ENCODE peak calls at places on chromosomes 6 and 20, in seven cellular contexts. One of them, this sample, is unnamed.

GRCh38 chr6:35213161-35213823 is 464 bp upstream of the SCUBE3 start:
- DNase-seq in heart left ventricle: no peak
- DNase-seq in tibial nerve: no peak
- DNase-seq in spleen: no peak
- DNase-seq in HCT116: no peak
- DNase-seq in GM23248: peak
- DNase-seq in right cardiac atrium: peak
- DNase-seq in this sample: no peak

GRCh38 chr6:67639161-67639560 is 995.9 kb upstream of the ADGRB3 start:
- DNase-seq in tibial nerve: no peak
- DNase-seq in heart left ventricle: no peak
- DNase-seq in spleen: no peak
- DNase-seq in GM23248: no peak
- DNase-seq in right cardiac atrium: no peak
- DNase-seq in HCT116: no peak
- DNase-seq in this sample: no peak

GRCh38 chr20:54431545-54431944 is 43.8 kb upstream of the DOK5 start:
- DNase-seq in tibial nerve: no peak
- DNase-seq in heart left ventricle: no peak
- DNase-seq in GM23248: peak
- DNase-seq in HCT116: no peak
- DNase-seq in right cardiac atrium: no peak
- DNase-seq in spleen: no peak
- DNase-seq in this sample: no peak

GRCh38 chr20:53961527-53961926 is 108.9 kb downstream of the BCAS1 start:
- DNase-seq in tibial nerve: no peak
- DNase-seq in right cardiac atrium: no peak
- DNase-seq in spleen: no peak
- DNase-seq in GM23248: no peak
- DNase-seq in HCT116: no peak
- DNase-seq in heart left ventricle: no peak
- DNase-seq in this sample: no peak

GRCh38 chr20:25283221-25283951 is 35.5 kb downstream of the PYGB start:
- DNase-seq in right cardiac atrium: peak
- DNase-seq in spleen: peak
- DNase-seq in heart left ventricle: peak
- DNase-seq in GM23248: no peak
- DNase-seq in tibial nerve: peak
- DNase-seq in HCT116: no peak
- DNase-seq in this sample: no peak

GRCh38 chr20:51183443-51183842 is 160.5 kb upstream of the KCNG1 start:
- DNase-seq in right cardiac atrium: no peak
- DNase-seq in HCT116: no peak
- DNase-seq in GM23248: no peak
- DNase-seq in spleen: no peak
- DNase-seq in tibial nerve: no peak
- DNase-seq in heart left ventricle: no peak
- DNase-seq in this sample: no peak

GRCh38 chr6:133286765-133287164 is 45.6 kb downstream of the EYA4 start:
- DNase-seq in tibial nerve: no peak
- DNase-seq in right cardiac atrium: no peak
- DNase-seq in GM23248: peak
- DNase-seq in spleen: no peak
- DNase-seq in heart left ventricle: no peak
- DNase-seq in HCT116: no peak
- DNase-seq in this sample: no peak

GRCh38 chr6:113672691-113673149 is 184.4 kb upstream of the MARCKS start:
- DNase-seq in heart left ventricle: peak
- DNase-seq in tibial nerve: peak
- DNase-seq in right cardiac atrium: peak
- DNase-seq in HCT116: no peak
- DNase-seq in spleen: no peak
- DNase-seq in GM23248: peak
- DNase-seq in this sample: no peak

GRCh38 chr6:117025310-117025709 is 148.3 kb downstream of the RFX6 start:
- DNase-seq in spleen: no peak
- DNase-seq in tibial nerve: no peak
- DNase-seq in HCT116: no peak
- DNase-seq in right cardiac atrium: no peak
- DNase-seq in GM23248: no peak
- DNase-seq in heart left ventricle: no peak
- DNase-seq in this sample: no peak

GRCh38 chr6:130680118-130680517 is 147.1 kb upstream of the SMLR1 start:
- DNase-seq in spleen: no peak
- DNase-seq in heart left ventricle: no peak
- DNase-seq in HCT116: no peak
- DNase-seq in tibial nerve: no peak
- DNase-seq in GM23248: peak
- DNase-seq in right cardiac atrium: no peak
- DNase-seq in this sample: no peak

GRCh38 chr6:73695619-73696421 is at the start of gene CD109:
- DNase-seq in HCT116: peak
- DNase-seq in right cardiac atrium: peak
- DNase-seq in spleen: no peak
- DNase-seq in heart left ventricle: peak
- DNase-seq in GM23248: peak
- DNase-seq in tibial nerve: no peak
- DNase-seq in this sample: peak

GRCh38 chr6:169269180-169270076 is 15.8 kb upstream of the THBS2 start:
- DNase-seq in tibial nerve: peak
- DNase-seq in GM23248: peak
- DNase-seq in HCT116: no peak
- DNase-seq in right cardiac atrium: peak
- DNase-seq in heart left ventricle: peak
- DNase-seq in spleen: no peak
- DNase-seq in this sample: no peak

GRCh38 chr6:119348308-119349040 is 1.1 kb downstream of the MAN1A1 start:
- DNase-seq in spleen: peak
- DNase-seq in heart left ventricle: peak
- DNase-seq in GM23248: peak
- DNase-seq in right cardiac atrium: peak
- DNase-seq in HCT116: no peak
- DNase-seq in tibial nerve: no peak
- DNase-seq in this sample: peak

GRCh38 chr6:10276106-10276505 is 138.8 kb downstream of the TFAP2A start:
- DNase-seq in heart left ventricle: no peak
- DNase-seq in spleen: no peak
- DNase-seq in right cardiac atrium: no peak
- DNase-seq in GM23248: peak
- DNase-seq in tibial nerve: no peak
- DNase-seq in HCT116: no peak
- DNase-seq in this sample: no peak

GRCh38 chr20:12927489-12927888 is 81.3 kb upstream of the SPTLC3 start:
- DNase-seq in tibial nerve: no peak
- DNase-seq in HCT116: no peak
- DNase-seq in spleen: no peak
- DNase-seq in GM23248: peak
- DNase-seq in right cardiac atrium: no peak
- DNase-seq in heart left ventricle: no peak
- DNase-seq in this sample: no peak

GRCh38 chr6:79077680-79078056 is 386 bp downstream of the PHIP start:
- DNase-seq in right cardiac atrium: no peak
- DNase-seq in GM23248: peak
- DNase-seq in heart left ventricle: no peak
- DNase-seq in HCT116: no peak
- DNase-seq in tibial nerve: no peak
- DNase-seq in spleen: no peak
- DNase-seq in this sample: no peak

GRCh38 chr20:62454936-62455673 is 20.7 kb downstream of the GATA5 start:
- DNase-seq in GM23248: no peak
- DNase-seq in HCT116: no peak
- DNase-seq in spleen: no peak
- DNase-seq in right cardiac atrium: no peak
- DNase-seq in tibial nerve: no peak
- DNase-seq in heart left ventricle: no peak
- DNase-seq in this sample: no peak

GRCh38 chr6:129647044-129647443 is 62.9 kb downstream of the ARHGAP18 start:
- DNase-seq in spleen: no peak
- DNase-seq in tibial nerve: no peak
- DNase-seq in HCT116: no peak
- DNase-seq in GM23248: no peak
- DNase-seq in heart left ventricle: no peak
- DNase-seq in right cardiac atrium: no peak
- DNase-seq in this sample: no peak

GRCh38 chr6:36610576-36611336 is 16.6 kb downstream of the SRSF3 start:
- DNase-seq in right cardiac atrium: no peak
- DNase-seq in HCT116: no peak
- DNase-seq in GM23248: peak
- DNase-seq in tibial nerve: no peak
- DNase-seq in spleen: peak
- DNase-seq in heart left ventricle: no peak
- DNase-seq in this sample: no peak

GRCh38 chr6:106509420-106510089 is 119.7 kb downstream of the RTN4IP1 start:
- DNase-seq in tibial nerve: no peak
- DNase-seq in HCT116: no peak
- DNase-seq in spleen: peak
- DNase-seq in right cardiac atrium: no peak
- DNase-seq in GM23248: no peak
- DNase-seq in heart left ventricle: no peak
- DNase-seq in this sample: no peak

GRCh38 chr6:45803071-45803470 is 212.6 kb downstream of the CLIC5 start:
- DNase-seq in HCT116: no peak
- DNase-seq in spleen: no peak
- DNase-seq in right cardiac atrium: no peak
- DNase-seq in GM23248: no peak
- DNase-seq in tibial nerve: no peak
- DNase-seq in heart left ventricle: no peak
- DNase-seq in this sample: no peak

GRCh38 chr6:30071858-30072257 is 3.7 kb downstream of the RNF39 start:
- DNase-seq in tibial nerve: no peak
- DNase-seq in spleen: no peak
- DNase-seq in HCT116: no peak
- DNase-seq in GM23248: no peak
- DNase-seq in heart left ventricle: no peak
- DNase-seq in right cardiac atrium: no peak
- DNase-seq in this sample: no peak

GRCh38 chr20:47318027-47318595 is 38.4 kb downstream of the ZMYND8 start:
- DNase-seq in spleen: no peak
- DNase-seq in tibial nerve: no peak
- DNase-seq in heart left ventricle: peak
- DNase-seq in GM23248: peak
- DNase-seq in right cardiac atrium: no peak
- DNase-seq in HCT116: no peak
- DNase-seq in this sample: no peak

GRCh38 chr6:111585969-111586315 is 19.7 kb downstream of the TRAF3IP2 start:
- DNase-seq in heart left ventricle: peak
- DNase-seq in right cardiac atrium: no peak
- DNase-seq in spleen: no peak
- DNase-seq in GM23248: no peak
- DNase-seq in tibial nerve: no peak
- DNase-seq in HCT116: no peak
- DNase-seq in this sample: no peak
- H3K27ac ChIP-seq in heart left ventricle: no peak
- H3K27ac ChIP-seq in right cardiac atrium: no peak
- H3K27ac ChIP-seq in spleen: no peak
- H3K27ac ChIP-seq in GM23248: peak
- H3K27ac ChIP-seq in tibial nerve: no peak
- H3K27ac ChIP-seq in HCT116: no peak
- H3K27ac ChIP-seq in this sample: no peak

DNA sequence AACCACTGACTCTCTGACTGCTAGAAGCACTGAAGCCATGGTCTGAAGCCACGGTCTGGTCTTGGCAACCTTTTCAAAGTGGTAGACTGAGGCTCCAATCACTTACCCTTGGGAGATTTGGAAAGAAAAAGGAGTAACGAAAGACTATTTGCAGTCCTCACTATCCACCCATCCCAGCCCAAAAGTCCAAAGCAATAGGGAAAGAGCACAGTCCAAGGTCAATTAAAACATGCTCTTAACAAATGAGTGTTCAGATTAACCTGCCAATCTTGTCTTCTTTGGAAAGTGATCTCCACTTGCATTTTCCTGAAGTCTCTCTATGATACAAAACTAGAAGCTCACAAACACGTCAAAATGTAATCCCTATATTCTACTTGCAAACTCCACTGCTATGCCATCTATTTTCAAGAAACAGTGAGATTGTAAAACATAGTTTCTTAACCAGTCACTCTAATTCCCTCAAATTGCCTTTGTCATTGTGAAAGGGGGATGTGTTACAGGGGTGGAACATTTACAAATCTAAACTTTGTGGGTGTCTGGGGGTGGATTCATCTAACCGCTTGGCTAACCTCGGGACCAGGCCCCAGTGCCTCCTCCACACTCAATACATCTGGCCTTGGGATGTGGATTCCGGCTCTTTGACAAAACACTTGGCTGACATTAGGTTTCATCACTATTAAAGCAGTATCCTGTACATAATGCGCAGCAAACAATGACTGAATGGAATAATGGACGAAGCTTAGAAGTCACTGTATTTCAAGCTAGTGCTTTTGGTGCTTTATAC is 56.4 kb downstream of the B4GALT5 start:
- DNase-seq in heart left ventricle: no peak
- DNase-seq in GM23248: peak
- DNase-seq in right cardiac atrium: no peak
- DNase-seq in spleen: no peak
- DNase-seq in tibial nerve: no peak
- DNase-seq in HCT116: no peak
- DNase-seq in this sample: no peak
- H3K27ac ChIP-seq in heart left ventricle: no peak
- H3K27ac ChIP-seq in GM23248: peak
- H3K27ac ChIP-seq in right cardiac atrium: no peak
- H3K27ac ChIP-seq in spleen: no peak
- H3K27ac ChIP-seq in tibial nerve: peak
- H3K27ac ChIP-seq in HCT116: no peak
- H3K27ac ChIP-seq in this sample: no peak

GRCh38 chr6:53581161-53581560 is 36.3 kb upstream of the GCLC start:
- DNase-seq in spleen: no peak
- DNase-seq in right cardiac atrium: no peak
- DNase-seq in tibial nerve: no peak
- DNase-seq in GM23248: peak
- DNase-seq in HCT116: no peak
- DNase-seq in heart left ventricle: no peak
- DNase-seq in this sample: no peak
- H3K27ac ChIP-seq in spleen: no peak
- H3K27ac ChIP-seq in right cardiac atrium: no peak
- H3K27ac ChIP-seq in tibial nerve: peak
- H3K27ac ChIP-seq in GM23248: peak
- H3K27ac ChIP-seq in HCT116: no peak
- H3K27ac ChIP-seq in heart left ventricle: no peak
- H3K27ac ChIP-seq in this sample: no peak

DNA sequence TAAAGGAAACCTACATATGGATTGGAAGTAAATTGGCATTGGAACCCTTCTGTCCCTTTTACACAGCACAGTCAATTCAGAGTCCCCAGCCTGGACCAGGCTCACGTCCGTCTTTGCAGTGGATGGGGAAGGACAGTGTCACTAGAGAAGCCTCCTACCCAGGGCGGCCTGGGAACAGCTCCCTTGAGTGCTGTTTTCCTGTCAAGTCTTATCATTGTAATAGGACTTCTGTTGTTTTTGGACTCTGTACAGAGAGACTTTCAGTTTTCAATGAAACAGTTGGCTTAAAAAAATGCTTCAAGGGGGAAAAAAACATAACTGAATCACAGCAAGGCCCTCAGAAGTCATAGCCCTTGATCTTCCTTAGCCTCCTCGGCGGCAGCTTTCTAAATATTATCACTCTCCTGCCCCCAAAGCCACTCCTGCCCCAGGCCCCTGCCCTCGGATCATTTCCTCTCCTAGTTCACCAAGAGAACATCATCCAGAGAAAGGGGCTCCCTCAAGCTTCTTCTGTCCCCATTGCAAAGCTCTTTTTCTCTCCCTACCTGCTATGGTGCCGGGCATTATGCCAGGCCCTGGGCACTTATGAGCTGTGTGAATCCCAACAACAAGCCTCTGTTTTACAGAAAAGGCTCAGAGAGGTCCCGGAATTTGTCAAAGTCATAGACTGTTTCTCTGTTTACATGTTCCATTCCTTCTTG is 37.8 kb upstream of the CNKSR3 start:
- DNase-seq in GM23248: no peak
- DNase-seq in HCT116: no peak
- DNase-seq in heart left ventricle: peak
- DNase-seq in spleen: no peak
- DNase-seq in tibial nerve: peak
- DNase-seq in right cardiac atrium: peak
- DNase-seq in this sample: no peak
- H3K27ac ChIP-seq in GM23248: no peak
- H3K27ac ChIP-seq in HCT116: no peak
- H3K27ac ChIP-seq in heart left ventricle: no peak
- H3K27ac ChIP-seq in spleen: peak
- H3K27ac ChIP-seq in tibial nerve: peak
- H3K27ac ChIP-seq in right cardiac atrium: no peak
- H3K27ac ChIP-seq in this sample: no peak